ENCODE peak calls at places on chromosomes 11 and 22, in nine cellular contexts. Z is choroid plexus epithelial cell, J is suprapubic skin, N is iris pigment epithelial cell, K is right lobe of liver, G is cardiac fibroblast, S is pancreas, R is NCI-H774, I is germinal center. E is an unnamed sample.

GRCh38 chr11:6614446-6614845 is 2.4 kb upstream of the TAF10 start:
- DNase-seq in Z (no peak), J (no peak), N (no peak), K (no peak), G (no peak), S (no peak), R (no peak), I (no peak), E (no peak)

GRCh38 chr22:43867839-43868652 is 5.7 kb upstream of the SULT4A1 start:
- DNase-seq in Z (peak), J (peak), N (peak), K (peak), G (peak), S (peak), R (no peak), I (peak), E (peak)

GRCh38 chr11:65427691-65428577 is 5.3 kb downstream of the NEAT1 start:
- DNase-seq in Z (peak), J (peak), N (peak), K (peak), G (peak), S (no peak), R (no peak), I (no peak), E (peak)

GRCh38 chr11:68181719-68182451 is 31.2 kb downstream of the KMT5B start:
- DNase-seq in Z (peak), J (no peak), N (peak), K (no peak), G (peak), S (no peak), R (no peak), I (no peak), E (no peak)

GRCh38 chr11:61815790-61816735 is 740 bp downstream of the FADS1 start:
- DNase-seq in Z (peak), J (peak), N (peak), K (peak), G (peak), S (peak), R (peak), I (peak), E (peak)

GRCh38 chr11:11577246-11577855 is 44.5 kb downstream of the GALNT18 start:
- DNase-seq in Z (peak), J (no peak), N (peak), K (no peak), G (peak), S (peak), R (no peak), I (no peak), E (no peak)

GRCh38 chr11:2248242-2248641 is 22.1 kb downstream of the ASCL2 start:
- DNase-seq in Z (no peak), J (no peak), N (no peak), K (no peak), G (no peak), S (no peak), R (no peak), I (no peak), E (no peak)

GRCh38 chr22:41252365-41252764 is 11.6 kb upstream of the CHADL start:
- DNase-seq in Z (no peak), J (no peak), N (no peak), K (no peak), G (no peak), S (no peak), R (no peak), I (no peak), E (no peak)

GRCh38 chr11:72553748-72554147 is 119.4 kb upstream of the CLPB start:
- DNase-seq in Z (no peak), J (no peak), N (no peak), K (no peak), G (no peak), S (no peak), R (no peak), I (no peak), E (no peak)

GRCh38 chr22:21651521-21652009 is 9.5 kb downstream of the SDF2L1 start:
- DNase-seq in Z (no peak), J (no peak), N (no peak), K (peak), G (no peak), S (no peak), R (no peak), I (peak), E (no peak)